ENCODE peak calls at places on chromosomes 11 and 22, in eight cellular contexts. One of them, this sample, is unnamed.

GRCh38 chr11:41921991-41922390 is 462.5 kb upstream of the LRRC4C start:
- DNase-seq in brain microvascular endothelial cell: no peak
- DNase-seq in esophagus squamous epithelium: no peak
- DNase-seq in CD4-positive, alpha-beta memory T cell: no peak
- DNase-seq in left ventricle myocardium inferior: no peak
- DNase-seq in spleen: no peak
- DNase-seq in substantia nigra: no peak
- DNase-seq in IMR-90: no peak
- DNase-seq in this sample: no peak

GRCh38 chr11:68298659-68299516 is 13.5 kb upstream of the LRP5 start:
- DNase-seq in IMR-90: no peak
- DNase-seq in esophagus squamous epithelium: no peak
- DNase-seq in spleen: no peak
- DNase-seq in left ventricle myocardium inferior: peak; percentile 22
- DNase-seq in substantia nigra: no peak
- DNase-seq in CD4-positive, alpha-beta memory T cell: no peak
- DNase-seq in brain microvascular endothelial cell: no peak
- DNase-seq in this sample: no peak

GRCh38 chr11:74677131-74677530 is 54.1 kb downstream of the CHRDL2 start:
- DNase-seq in brain microvascular endothelial cell: no peak
- DNase-seq in IMR-90: no peak
- DNase-seq in esophagus squamous epithelium: no peak
- DNase-seq in spleen: peak; percentile 27
- DNase-seq in left ventricle myocardium inferior: no peak
- DNase-seq in CD4-positive, alpha-beta memory T cell: no peak
- DNase-seq in substantia nigra: no peak
- DNase-seq in this sample: no peak

GRCh38 chr11:110362916-110363574 is 66.6 kb upstream of the RDX start:
- DNase-seq in substantia nigra: no peak
- DNase-seq in brain microvascular endothelial cell: peak; percentile 3
- DNase-seq in IMR-90: no peak
- DNase-seq in left ventricle myocardium inferior: no peak
- DNase-seq in esophagus squamous epithelium: no peak
- DNase-seq in CD4-positive, alpha-beta memory T cell: no peak
- DNase-seq in spleen: no peak
- DNase-seq in this sample: no peak

GRCh38 chr11:82505384-82505783 is 228.3 kb downstream of the FAM181B start:
- DNase-seq in IMR-90: no peak
- DNase-seq in left ventricle myocardium inferior: no peak
- DNase-seq in CD4-positive, alpha-beta memory T cell: no peak
- DNase-seq in esophagus squamous epithelium: no peak
- DNase-seq in spleen: no peak
- DNase-seq in substantia nigra: no peak
- DNase-seq in brain microvascular endothelial cell: no peak
- DNase-seq in this sample: no peak

GRCh38 chr22:28341001-28341400 is 338.6 kb downstream of the TTC28 start:
- DNase-seq in spleen: no peak
- DNase-seq in brain microvascular endothelial cell: no peak
- DNase-seq in CD4-positive, alpha-beta memory T cell: no peak
- DNase-seq in substantia nigra: no peak
- DNase-seq in esophagus squamous epithelium: no peak
- DNase-seq in IMR-90: peak; percentile 12
- DNase-seq in left ventricle myocardium inferior: no peak
- DNase-seq in this sample: no peak

GRCh38 chr11:122115520-122116343 is at the start of gene BLID:
- DNase-seq in esophagus squamous epithelium: no peak
- DNase-seq in brain microvascular endothelial cell: peak; percentile 60
- DNase-seq in IMR-90: peak; percentile 46
- DNase-seq in CD4-positive, alpha-beta memory T cell: no peak
- DNase-seq in spleen: no peak
- DNase-seq in left ventricle myocardium inferior: peak; percentile 30
- DNase-seq in substantia nigra: peak; percentile 39
- DNase-seq in this sample: peak; percentile 21

GRCh38 chr11:125468852-125469251 is 27.2 kb downstream of the FEZ1 start:
- DNase-seq in left ventricle myocardium inferior: no peak
- DNase-seq in esophagus squamous epithelium: no peak
- DNase-seq in spleen: no peak
- DNase-seq in IMR-90: no peak
- DNase-seq in substantia nigra: no peak
- DNase-seq in brain microvascular endothelial cell: no peak
- DNase-seq in CD4-positive, alpha-beta memory T cell: no peak
- DNase-seq in this sample: no peak

GRCh38 chr11:114273071-114273470 is 23.1 kb upstream of the NNMT start:
- DNase-seq in CD4-positive, alpha-beta memory T cell: no peak
- DNase-seq in substantia nigra: no peak
- DNase-seq in left ventricle myocardium inferior: no peak
- DNase-seq in esophagus squamous epithelium: no peak
- DNase-seq in brain microvascular endothelial cell: no peak
- DNase-seq in spleen: no peak
- DNase-seq in IMR-90: no peak
- DNase-seq in this sample: no peak

GRCh38 chr11:3220101-3220500 is 1.5 kb upstream of the MRGPRG start:
- DNase-seq in brain microvascular endothelial cell: no peak
- DNase-seq in esophagus squamous epithelium: no peak
- DNase-seq in IMR-90: no peak
- DNase-seq in spleen: peak; percentile 63
- DNase-seq in left ventricle myocardium inferior: peak; percentile 6
- DNase-seq in substantia nigra: no peak
- DNase-seq in CD4-positive, alpha-beta memory T cell: no peak
- DNase-seq in this sample: no peak

GRCh38 chr22:47215851-47216250 is 453.4 kb downstream of the TBC1D22A start:
- DNase-seq in spleen: no peak
- DNase-seq in esophagus squamous epithelium: no peak
- DNase-seq in CD4-positive, alpha-beta memory T cell: no peak
- DNase-seq in substantia nigra: no peak
- DNase-seq in IMR-90: no peak
- DNase-seq in brain microvascular endothelial cell: no peak
- DNase-seq in left ventricle myocardium inferior: no peak
- DNase-seq in this sample: no peak

GRCh38 chr11:10982695-10983492 is 125.0 kb upstream of the ZBED5 start:
- DNase-seq in CD4-positive, alpha-beta memory T cell: no peak
- DNase-seq in left ventricle myocardium inferior: no peak
- DNase-seq in brain microvascular endothelial cell: no peak
- DNase-seq in substantia nigra: no peak
- DNase-seq in esophagus squamous epithelium: no peak
- DNase-seq in spleen: no peak
- DNase-seq in IMR-90: no peak
- DNase-seq in this sample: no peak

GRCh38 chr11:86438685-86439084 is 64.0 kb downstream of the CCDC81 start:
- DNase-seq in substantia nigra: no peak
- DNase-seq in IMR-90: peak; percentile 75
- DNase-seq in CD4-positive, alpha-beta memory T cell: no peak
- DNase-seq in left ventricle myocardium inferior: no peak
- DNase-seq in brain microvascular endothelial cell: no peak
- DNase-seq in spleen: no peak
- DNase-seq in esophagus squamous epithelium: no peak
- DNase-seq in this sample: no peak

GRCh38 chr22:39350803-39351688 is 1.3 kb downstream of the SYNGR1 start:
- DNase-seq in brain microvascular endothelial cell: no peak
- DNase-seq in IMR-90: no peak
- DNase-seq in spleen: no peak
- DNase-seq in left ventricle myocardium inferior: no peak
- DNase-seq in esophagus squamous epithelium: no peak
- DNase-seq in substantia nigra: no peak
- DNase-seq in CD4-positive, alpha-beta memory T cell: no peak
- DNase-seq in this sample: no peak

GRCh38 chr11:15688351-15688792 is 573.6 kb downstream of the INSC start:
- DNase-seq in brain microvascular endothelial cell: peak; percentile 72
- DNase-seq in substantia nigra: no peak
- DNase-seq in esophagus squamous epithelium: no peak
- DNase-seq in spleen: no peak
- DNase-seq in CD4-positive, alpha-beta memory T cell: no peak
- DNase-seq in IMR-90: peak; percentile 68
- DNase-seq in left ventricle myocardium inferior: peak; percentile 69
- DNase-seq in this sample: peak; percentile 47

GRCh38 chr11:132423266-132423665 is 1052.9 kb downstream of the NTM start:
- DNase-seq in brain microvascular endothelial cell: no peak
- DNase-seq in left ventricle myocardium inferior: no peak
- DNase-seq in substantia nigra: no peak
- DNase-seq in esophagus squamous epithelium: no peak
- DNase-seq in spleen: no peak
- DNase-seq in CD4-positive, alpha-beta memory T cell: no peak
- DNase-seq in IMR-90: no peak
- DNase-seq in this sample: no peak

GRCh38 chr22:46815559-46815895 is 53.1 kb downstream of the TBC1D22A start:
- DNase-seq in esophagus squamous epithelium: no peak
- DNase-seq in IMR-90: no peak
- DNase-seq in spleen: peak; percentile 52
- DNase-seq in left ventricle myocardium inferior: no peak
- DNase-seq in substantia nigra: no peak
- DNase-seq in brain microvascular endothelial cell: no peak
- DNase-seq in CD4-positive, alpha-beta memory T cell: no peak
- DNase-seq in this sample: no peak

GRCh38 chr22:41935015-41935908 is 8.7 kb upstream of the TNFRSF13C start:
- DNase-seq in esophagus squamous epithelium: no peak
- DNase-seq in IMR-90: no peak
- DNase-seq in left ventricle myocardium inferior: peak; percentile 63
- DNase-seq in spleen: peak; percentile 81
- DNase-seq in substantia nigra: peak; percentile 77
- DNase-seq in CD4-positive, alpha-beta memory T cell: no peak
- DNase-seq in brain microvascular endothelial cell: no peak
- DNase-seq in this sample: peak; percentile 65

GRCh38 chr22:42172385-42173172 is 42.0 kb upstream of the CYP2D6 start:
- DNase-seq in spleen: no peak
- DNase-seq in esophagus squamous epithelium: no peak
- DNase-seq in CD4-positive, alpha-beta memory T cell: no peak
- DNase-seq in IMR-90: peak; percentile 58
- DNase-seq in substantia nigra: no peak
- DNase-seq in left ventricle myocardium inferior: no peak
- DNase-seq in brain microvascular endothelial cell: no peak
- DNase-seq in this sample: no peak

GRCh38 chr11:21263026-21263425 is 593.6 kb downstream of the NELL1 start:
- DNase-seq in left ventricle myocardium inferior: no peak
- DNase-seq in CD4-positive, alpha-beta memory T cell: no peak
- DNase-seq in esophagus squamous epithelium: no peak
- DNase-seq in IMR-90: no peak
- DNase-seq in spleen: no peak
- DNase-seq in substantia nigra: no peak
- DNase-seq in brain microvascular endothelial cell: no peak
- DNase-seq in this sample: no peak

GRCh38 chr11:134727204-134727603 is 315.2 kb upstream of the B3GAT1 start:
- DNase-seq in left ventricle myocardium inferior: no peak
- DNase-seq in brain microvascular endothelial cell: no peak
- DNase-seq in substantia nigra: no peak
- DNase-seq in CD4-positive, alpha-beta memory T cell: no peak
- DNase-seq in IMR-90: no peak
- DNase-seq in spleen: peak; percentile 35
- DNase-seq in esophagus squamous epithelium: no peak
- DNase-seq in this sample: no peak

GRCh38 chr11:62671604-62672528 is at the start of the genes LBHD1 and UQCC3:
- DNase-seq in CD4-positive, alpha-beta memory T cell: peak; percentile 80
- DNase-seq in spleen: peak; percentile 92
- DNase-seq in IMR-90: peak; percentile 85
- DNase-seq in esophagus squamous epithelium: peak; percentile 40
- DNase-seq in brain microvascular endothelial cell: peak; percentile 77
- DNase-seq in left ventricle myocardium inferior: peak; percentile 66
- DNase-seq in substantia nigra: peak; percentile 81
- DNase-seq in this sample: peak; percentile 67

GRCh38 chr11:4211991-4212390 is 117.4 kb downstream of the RRM1 start:
- DNase-seq in substantia nigra: no peak
- DNase-seq in brain microvascular endothelial cell: no peak
- DNase-seq in CD4-positive, alpha-beta memory T cell: no peak
- DNase-seq in IMR-90: no peak
- DNase-seq in esophagus squamous epithelium: no peak
- DNase-seq in spleen: no peak
- DNase-seq in left ventricle myocardium inferior: no peak
- DNase-seq in this sample: no peak

GRCh38 chr22:42805016-42805997 is 51.8 kb downstream of the ARFGAP3 start:
- DNase-seq in IMR-90: no peak
- DNase-seq in brain microvascular endothelial cell: no peak
- DNase-seq in esophagus squamous epithelium: no peak
- DNase-seq in left ventricle myocardium inferior: peak; percentile 46
- DNase-seq in CD4-positive, alpha-beta memory T cell: no peak
- DNase-seq in spleen: no peak
- DNase-seq in substantia nigra: peak; percentile 37
- DNase-seq in this sample: no peak

GRCh38 chr11:67345247-67345948 is 7.9 kb downstream of the POLD4 start:
- DNase-seq in left ventricle myocardium inferior: no peak
- DNase-seq in CD4-positive, alpha-beta memory T cell: no peak
- DNase-seq in spleen: no peak
- DNase-seq in esophagus squamous epithelium: no peak
- DNase-seq in substantia nigra: no peak
- DNase-seq in IMR-90: no peak
- DNase-seq in brain microvascular endothelial cell: no peak
- DNase-seq in this sample: no peak

DNA sequence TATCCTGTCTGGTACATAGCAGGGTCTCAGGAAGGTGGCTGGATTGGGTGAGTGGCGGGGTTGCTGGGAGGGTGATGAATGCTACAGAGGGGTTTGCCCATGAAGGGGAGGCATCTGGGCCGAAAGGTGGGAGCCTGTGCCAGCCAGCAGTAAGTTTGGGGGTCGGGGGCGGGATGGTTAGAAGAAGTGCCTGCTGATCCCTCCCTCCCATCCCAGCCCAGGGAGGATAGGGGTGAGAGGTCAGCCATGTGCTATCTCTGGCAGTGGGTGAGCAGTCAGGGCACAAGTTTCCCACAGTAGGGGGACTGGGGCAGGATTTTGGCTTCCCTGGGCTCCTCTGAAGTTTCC is 2.9 kb downstream of the CD82 start:
- DNase-seq in esophagus squamous epithelium: no peak
- DNase-seq in substantia nigra: no peak
- DNase-seq in spleen: no peak
- DNase-seq in left ventricle myocardium inferior: no peak
- DNase-seq in CD4-positive, alpha-beta memory T cell: no peak
- DNase-seq in brain microvascular endothelial cell: no peak
- DNase-seq in IMR-90: no peak
- DNase-seq in this sample: no peak
- H3K27ac ChIP-seq in esophagus squamous epithelium: peak overlapping the region; percentile 98
- H3K27ac ChIP-seq in substantia nigra: peak overlapping the region; percentile 66
- H3K27ac ChIP-seq in spleen: peak overlapping the region; percentile 31
- H3K27ac ChIP-seq in left ventricle myocardium inferior: peak overlapping the region; percentile 86
- H3K27ac ChIP-seq in CD4-positive, alpha-beta memory T cell: peak overlapping the region; percentile 82
- H3K27ac ChIP-seq in brain microvascular endothelial cell: peak overlapping the region; percentile 96
- H3K27ac ChIP-seq in IMR-90: peak overlapping the region; percentile 89
- H3K27ac ChIP-seq in this sample: peak overlapping the region; percentile 86

GRCh38 chr11:111923951-111924350 is 5.2 kb downstream of the C11orf52 start:
- DNase-seq in esophagus squamous epithelium: no peak
- DNase-seq in brain microvascular endothelial cell: no peak
- DNase-seq in spleen: no peak
- DNase-seq in IMR-90: no peak
- DNase-seq in left ventricle myocardium inferior: no peak
- DNase-seq in substantia nigra: no peak
- DNase-seq in CD4-positive, alpha-beta memory T cell: no peak
- DNase-seq in this sample: no peak
- H3K27ac ChIP-seq in esophagus squamous epithelium: peak overlapping the region; percentile 93
- H3K27ac ChIP-seq in brain microvascular endothelial cell: no peak overlapping the region
- H3K27ac ChIP-seq in spleen: no peak overlapping the region
- H3K27ac ChIP-seq in IMR-90: peak overlapping the region; percentile 52
- H3K27ac ChIP-seq in left ventricle myocardium inferior: peak overlapping the region; percentile 95
- H3K27ac ChIP-seq in substantia nigra: peak overlapping the region; percentile 1
- H3K27ac ChIP-seq in CD4-positive, alpha-beta memory T cell: no peak overlapping the region
- H3K27ac ChIP-seq in this sample: peak overlapping the region; percentile 70

GRCh38 chr11:81476345-81476744 is 1257.3 kb downstream of the FAM181B start:
- DNase-seq in esophagus squamous epithelium: no peak
- DNase-seq in substantia nigra: no peak
- DNase-seq in left ventricle myocardium inferior: no peak
- DNase-seq in brain microvascular endothelial cell: no peak
- DNase-seq in IMR-90: no peak
- DNase-seq in CD4-positive, alpha-beta memory T cell: no peak
- DNase-seq in spleen: no peak
- DNase-seq in this sample: no peak
- H3K27ac ChIP-seq in esophagus squamous epithelium: no peak overlapping the region
- H3K27ac ChIP-seq in substantia nigra: no peak overlapping the region
- H3K27ac ChIP-seq in left ventricle myocardium inferior: no peak overlapping the region
- H3K27ac ChIP-seq in brain microvascular endothelial cell: no peak overlapping the region
- H3K27ac ChIP-seq in IMR-90: no peak overlapping the region
- H3K27ac ChIP-seq in CD4-positive, alpha-beta memory T cell: no peak overlapping the region
- H3K27ac ChIP-seq in spleen: no peak overlapping the region
- H3K27ac ChIP-seq in this sample: no peak overlapping the region

GRCh38 chr22:31616315-31616980 is 45.6 kb downstream of the PISD start:
- DNase-seq in left ventricle myocardium inferior: no peak
- DNase-seq in esophagus squamous epithelium: no peak
- DNase-seq in substantia nigra: no peak
- DNase-seq in brain microvascular endothelial cell: no peak
- DNase-seq in spleen: peak; percentile 85
- DNase-seq in IMR-90: no peak
- DNase-seq in CD4-positive, alpha-beta memory T cell: no peak
- DNase-seq in this sample: no peak
- H3K27ac ChIP-seq in left ventricle myocardium inferior: no peak overlapping the region
- H3K27ac ChIP-seq in esophagus squamous epithelium: no peak overlapping the region
- H3K27ac ChIP-seq in substantia nigra: no peak overlapping the region
- H3K27ac ChIP-seq in brain microvascular endothelial cell: no peak overlapping the region
- H3K27ac ChIP-seq in spleen: peak overlapping the region; percentile 13
- H3K27ac ChIP-seq in IMR-90: no peak overlapping the region
- H3K27ac ChIP-seq in CD4-positive, alpha-beta memory T cell: peak overlapping the region; percentile 21
- H3K27ac ChIP-seq in this sample: peak overlapping the region; percentile 51

This sample was measured in heart right ventricle.